ENCODE peak calls at places on chromosomes 16 and 17, in six cellular contexts. R, O, P, S, A and V are unnamed samples.

GRCh38 chr17:5837055-5837491 is 233.1 kb upstream of the WSCD1 start:
- DNase-seq in R (no peak), O (no peak), P (no peak), S (no peak), A (no peak), V (no peak)

GRCh38 chr17:42283241-42284019 is 4.9 kb upstream of the STAT5A start:
- DNase-seq in R (no peak), O (no peak), P (peak), S (no peak), A (no peak), V (no peak)

GRCh38 chr17:81132770-81133723 is 32.3 kb upstream of the PVALEF start:
- DNase-seq in R (no peak), O (no peak), P (no peak), S (peak), A (no peak), V (no peak)

GRCh38 chr17:56939869-56940484 is 20.9 kb downstream of the COIL start:
- DNase-seq in R (no peak), O (no peak), P (no peak), S (no peak), A (no peak), V (peak)

GRCh38 chr17:9488556-9488955 is 87.1 kb downstream of the STX8 start:
- DNase-seq in R (no peak), O (no peak), P (no peak), S (no peak), A (no peak), V (no peak)

GRCh38 chr16:11073407-11073806 is 129.0 kb downstream of the CLEC16A start:
- DNase-seq in R (no peak), O (no peak), P (no peak), S (no peak), A (no peak), V (no peak)

GRCh38 chr17:43114101-43114691 is 11.0 kb downstream of the BRCA1 start:
- DNase-seq in R (no peak), O (no peak), P (no peak), S (no peak), A (no peak), V (no peak)

GRCh38 chr17:66777689-66778225 is 57.2 kb upstream of the CACNG5 start:
- DNase-seq in R (no peak), O (no peak), P (no peak), S (no peak), A (no peak), V (no peak)

GRCh38 chr17:70107441-70107840 is 32.4 kb downstream of the KCNJ16 start:
- DNase-seq in R (no peak), O (no peak), P (no peak), S (no peak), A (no peak), V (no peak)

GRCh38 chr17:29369831-29370735 is 20.1 kb upstream of the TAOK1 start:
- DNase-seq in R (no peak), O (no peak), P (peak), S (no peak), A (peak), V (peak)

GRCh38 chr16:27428035-27428785 is 26.2 kb downstream of the IL21R start:
- DNase-seq in R (no peak), O (no peak), P (peak), S (no peak), A (no peak), V (no peak)

GRCh38 chr17:45364531-45365390 is 47.9 kb upstream of the MAP3K14 start:
- DNase-seq in R (no peak), O (no peak), P (no peak), S (no peak), A (no peak), V (no peak)

GRCh38 chr16:84460406-84461028 is 43.9 kb downstream of the MEAK7 start:
- DNase-seq in R (no peak), O (no peak), P (no peak), S (no peak), A (no peak), V (no peak)

GRCh38 chr16:1005286-1005685 is 23.7 kb downstream of the SOX8 start:
- DNase-seq in R (no peak), O (no peak), P (no peak), S (peak), A (no peak), V (no peak)

GRCh38 chr17:31596382-31597323 is 205.2 kb downstream of the RAB11FIP4 start:
- DNase-seq in R (peak), O (no peak), P (peak), S (peak), A (peak), V (no peak)

GRCh38 chr17:65219124-65219523 is 82.0 kb downstream of the RGS9 start:
- DNase-seq in R (no peak), O (no peak), P (no peak), S (no peak), A (no peak), V (no peak)

GRCh38 chr17:6996256-6997111 is 635 bp downstream of the ALOX12 start:
- DNase-seq in R (no peak), O (no peak), P (no peak), S (peak), A (no peak), V (no peak)

GRCh38 chr16:25138130-25138529 is 26.6 kb downstream of the LCMT1 start:
- DNase-seq in R (no peak), O (no peak), P (no peak), S (no peak), A (no peak), V (no peak)

GRCh38 chr16:85675528-85675927 is 13.2 kb downstream of the GINS2 start:
- DNase-seq in R (no peak), O (no peak), P (no peak), S (no peak), A (no peak), V (no peak)

GRCh38 chr17:73308017-73308823 is 3.6 kb downstream of the CDC42EP4 start:
- DNase-seq in R (no peak), O (no peak), P (peak), S (no peak), A (peak), V (no peak)

GRCh38 chr17:6544770-6545169 is 11.6 kb downstream of the PITPNM3 start:
- DNase-seq in R (no peak), O (no peak), P (no peak), S (no peak), A (no peak), V (no peak)

GRCh38 chr16:9682320-9682719 is 499.9 kb downstream of the GRIN2A start:
- DNase-seq in R (no peak), O (no peak), P (no peak), S (no peak), A (no peak), V (no peak)

GRCh38 chr16:51155199-51155607 is 4.1 kb upstream of the SALL1 start:
- DNase-seq in R (no peak), O (no peak), P (no peak), S (peak), A (no peak), V (no peak)

GRCh38 chr17:38741853-38742421 is 6.2 kb downstream of the PCGF2 start:
- DNase-seq in R (no peak), O (no peak), P (no peak), S (no peak), A (peak), V (no peak)